ENCODE peak calls at places on chromosomes 4 and X, in nine cellular contexts. Y, T, Q, A, O, B, G, L and W are unnamed samples.
A peak's percentile ranks its signal among the peaks of the same experiment; 100 is the strongest.

GRCh38 chr4:151652841-151653547 is 107.8 kb downstream of the GATB start:
- DNase-seq in B (no peak), T (no peak), Y (no peak), A (no peak), O (no peak), L (no peak), Q (no peak), G (no peak), W (no peak)

GRCh38 chrX:108348525-108348924 is 89.7 kb downstream of the COL4A6 start:
- DNase-seq in A (no peak), O (no peak), G (no peak), T (no peak), Q (no peak), B (no peak), Y (no peak), L (no peak), W (no peak)

GRCh38 chr4:7390906-7391636 is 43.7 kb downstream of the PSAPL1 start:
- DNase-seq in O (no peak), B (no peak), Q (peak; percentile 75), T (peak; percentile 52), G (peak; percentile 1), L (no peak), Y (no peak), A (no peak), W (peak; percentile 49)

GRCh38 chr4:7739077-7739917 is 200.4 kb downstream of the AFAP1 start:
- DNase-seq in T (no peak), Q (no peak), B (no peak), G (no peak), L (no peak), Y (no peak), A (no peak), O (no peak), W (peak; percentile 71)

GRCh38 chr4:24802648-24803047 is 7.3 kb downstream of the SOD3 start:
- DNase-seq in Y (no peak), A (no peak), L (no peak), T (no peak), Q (no peak), B (no peak), O (no peak), G (no peak), W (no peak)

GRCh38 chr4:96146686-96147085 is 306.8 kb downstream of the PDHA2 start:
- DNase-seq in O (no peak), B (no peak), A (no peak), T (no peak), Q (no peak), L (peak; percentile 40), G (no peak), Y (no peak), W (no peak)

GRCh38 chr4:152997771-152998487 is 61.8 kb downstream of the FHDC1 start:
- DNase-seq in B (no peak), O (no peak), L (no peak), A (no peak), T (no peak), Q (no peak), Y (no peak), G (no peak), W (no peak)

GRCh38 chr4:101171747-101172146 is 175.6 kb downstream of the PPP3CA start:
- DNase-seq in L (no peak), A (no peak), B (no peak), O (no peak), Q (no peak), G (no peak), T (no peak), Y (no peak), W (no peak)

GRCh38 chrX:130658310-130658709 is 244.7 kb downstream of the ENOX2 start:
- DNase-seq in A (no peak), Q (no peak), B (no peak), G (no peak), L (no peak), Y (no peak), T (no peak), O (no peak), W (no peak)

GRCh38 chr4:159279084-159279483 is 176.2 kb downstream of the RAPGEF2 start:
- DNase-seq in G (no peak), A (no peak), Q (no peak), B (no peak), Y (no peak), L (no peak), O (no peak), T (no peak), W (no peak)

GRCh38 chr4:7217039-7217438 is 24.7 kb downstream of the SORCS2 start:
- DNase-seq in B (no peak), A (no peak), G (no peak), O (no peak), L (no peak), Q (no peak), Y (no peak), T (no peak), W (no peak)

GRCh38 chrX:49155243-49155899 is 7.2 kb upstream of the MAGIX start:
- DNase-seq in O (no peak), L (peak; percentile 60), B (peak; percentile 38), G (no peak), Y (peak; percentile 72), Q (no peak), A (peak; percentile 81), T (no peak), W (no peak)

GRCh38 chr4:40196724-40197281 is at the start of gene RHOH:
- DNase-seq in B (no peak), G (peak; percentile 13), L (no peak), A (peak; percentile 37), O (no peak), Y (peak; percentile 93), T (no peak), Q (no peak), W (no peak)

GRCh38 chrX:53071604-53072417 is 10.4 kb upstream of the TSPYL2 start:
- DNase-seq in Q (peak; percentile 91), O (no peak), A (peak; percentile 75), Y (peak; percentile 84), B (peak; percentile 86), G (peak; percentile 46), L (peak; percentile 39), T (no peak), W (no peak)

GRCh38 chr4:149785686-149786431 is 29.8 kb downstream of the IQCM start:
- DNase-seq in Y (no peak), Q (no peak), T (no peak), G (no peak), L (no peak), A (no peak), O (peak; percentile 70), B (no peak), W (no peak)

GRCh38 chr4:105895324-105895608 is at the start of gene NPNT:
- DNase-seq in Y (no peak), L (no peak), Q (no peak), O (no peak), B (no peak), A (no peak), G (peak; percentile 25), T (peak; percentile 69), W (no peak)

GRCh38 chr4:41009411-41009810 is 204.9 kb downstream of the APBB2 start:
- DNase-seq in B (no peak), T (no peak), O (no peak), Q (no peak), Y (no peak), A (no peak), G (no peak), L (no peak), W (no peak)

GRCh38 chrX:134727363-134727762 is 69.1 kb upstream of the PLAC1 start:
- DNase-seq in G (no peak), T (no peak), A (no peak), Y (no peak), L (peak; percentile 16), B (no peak), O (no peak), Q (no peak), W (no peak)
- TF ChIP-seq CTCF in G (no peak), T (no peak), A (no peak), Y (peak; percentile 39), L (peak; percentile 27), B (no peak), O (no peak), Q (no peak), W (no peak)

GRCh38 chr4:18917689-18918088 is 896.1 kb upstream of the LCORL start:
- DNase-seq in Y (no peak), T (no peak), O (peak; percentile 65), G (no peak), A (no peak), L (peak; percentile 88), B (no peak), Q (no peak), W (no peak)

DNA sequence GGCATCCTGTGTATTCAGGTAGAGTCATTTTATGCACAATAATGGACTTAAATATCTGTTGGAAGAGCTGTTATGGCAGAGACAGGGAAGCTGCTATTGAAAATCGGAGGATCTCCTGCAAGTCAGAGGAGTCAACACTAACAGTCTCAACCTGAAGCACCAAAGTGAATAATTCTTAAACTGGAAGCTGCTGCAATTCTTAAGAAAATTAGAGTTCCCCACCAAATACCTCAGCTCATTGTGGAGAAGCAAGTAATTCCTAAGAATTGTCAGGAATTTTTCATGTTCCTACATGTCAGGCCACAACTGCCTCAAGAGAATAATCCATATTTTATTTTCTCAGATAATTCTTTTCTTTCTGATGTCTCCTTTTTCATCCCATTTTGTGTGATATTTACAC is 892.6 kb upstream of the LCORL start:
- DNase-seq in O (no peak), Y (no peak), T (no peak), G (no peak), L (no peak), Q (no peak), B (no peak), A (no peak), W (no peak)
- TF ChIP-seq CTCF in O (no peak), Y (no peak), T (no peak), G (no peak), L (no peak), Q (no peak), B (no peak), A (no peak), W (no peak)

GRCh38 chrX:41291309-41291708 is 42.7 kb upstream of the DDX3X start:
- DNase-seq in Q (no peak), L (no peak), G (no peak), B (no peak), O (no peak), T (no peak), A (no peak), Y (no peak), W (no peak)

DNA sequence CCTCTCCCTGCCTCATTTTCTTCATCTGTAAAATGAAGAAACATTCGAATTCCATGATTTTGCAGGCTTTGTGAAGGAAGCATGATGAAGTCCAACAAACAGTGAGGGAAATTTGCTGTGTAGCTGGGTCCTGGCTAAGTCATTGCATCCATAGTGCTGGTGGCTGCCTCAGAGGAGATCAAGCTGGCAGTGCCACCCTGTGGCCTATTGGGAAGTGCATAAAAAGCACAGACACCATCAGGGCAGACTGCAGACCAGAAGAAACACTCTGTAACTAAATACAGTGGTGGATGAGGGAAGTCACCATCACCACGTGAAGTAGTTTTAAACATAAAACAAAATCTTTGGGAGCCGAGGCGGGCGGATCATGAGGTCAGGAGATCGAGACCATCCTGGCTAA is 40.7 kb upstream of the DDX3X start:
- DNase-seq in O (no peak), Y (peak; percentile 36), Q (no peak), B (peak; percentile 15), G (no peak), T (no peak), L (no peak), A (no peak), W (no peak)
- TF ChIP-seq CTCF in O (no peak), Y (peak; percentile 51), Q (no peak), B (no peak), G (no peak), T (peak; percentile 30), L (peak; percentile 45), A (no peak), W (peak; percentile 42)

DNA sequence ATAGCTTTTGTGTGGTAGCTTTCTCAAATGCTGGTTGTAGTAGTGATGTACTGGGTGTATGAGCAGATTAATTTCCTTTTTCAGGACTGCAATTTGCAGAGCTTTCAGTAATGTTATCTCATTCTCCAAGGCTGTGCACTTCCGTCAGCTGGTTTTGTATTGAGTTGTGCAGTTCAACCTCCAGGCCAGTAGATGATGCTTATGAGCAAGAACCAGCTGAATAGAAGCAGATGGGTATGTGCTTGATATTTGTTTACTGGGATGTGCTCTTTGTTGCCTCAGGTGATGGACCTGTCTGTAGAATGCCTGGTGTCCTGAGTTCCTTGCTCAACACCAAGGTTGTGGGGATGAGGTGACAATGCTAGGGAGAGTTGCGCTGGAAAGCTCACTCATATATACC is 462.8 kb downstream of the PCDH18 start:
- DNase-seq in Q (no peak), G (no peak), L (no peak), B (no peak), T (no peak), Y (no peak), A (no peak), O (no peak), W (no peak)
- TF ChIP-seq CTCF in Q (no peak), G (no peak), L (no peak), B (no peak), T (peak; percentile 17), Y (peak; percentile 35), A (no peak), O (peak; percentile 8), W (peak; percentile 18)